ENCODE peak calls at places on chromosomes 5 and 9, in ten cellular contexts. T is transverse colon; X is BE2C; L is HS-5; C is stimulated activated CD4-positive, alpha-beta T cell treated with anti-CD3 and anti-CD28 coated beads, Interleukin-15, amount 100 ng/mL, for 24 hours; K is activated CD8-positive, alpha-beta memory T cell treated with anti-CD3 and anti-CD28 coated beads, Interleukin-2, amount 10 ng/mL, durations not matched to agents 7 days and 5 days; F is NCI-H2081; U is non-pigmented ciliary epithelial cell; W is psoas muscle; Z is cardiac muscle cell. E is an unnamed sample.

GRCh38 chr5:111135946-111136345 is 43.8 kb downstream of the WDR36 start:
- DNase-seq in T (no peak), X (no peak), L (peak; percentile 56), C (no peak), K (no peak), F (no peak), U (no peak), W (no peak), Z (no peak), E (no peak)

GRCh38 chr9:78167356-78167755 is 68.5 kb upstream of the CEP78 start:
- DNase-seq in T (peak; percentile 28), X (no peak), L (no peak), C (no peak), K (no peak), F (peak; percentile 3), U (no peak), W (no peak), Z (no peak), E (no peak)

GRCh38 chr5:57221049-57221568 is 47.2 kb downstream of the GPBP1 start:
- DNase-seq in T (no peak), X (no peak), L (peak; percentile 43), C (no peak), K (no peak), F (peak; percentile 36), U (no peak), W (no peak), Z (peak; percentile 63), E (no peak)

GRCh38 chr9:126375386-126375785 is 48.8 kb downstream of the MVB12B start:
- DNase-seq in T (peak; percentile 38), X (peak; percentile 45), L (no peak), C (no peak), K (no peak), F (no peak), U (no peak), W (no peak), Z (no peak), E (no peak)

GRCh38 chr5:98121036-98121936 is 652.2 kb upstream of the RGMB start:
- DNase-seq in T (no peak), X (no peak), L (no peak), C (no peak), K (no peak), F (no peak), U (no peak), W (no peak), Z (no peak), E (no peak)

GRCh38 chr5:127899214-127899610 is 184.4 kb upstream of the SLC12A2 start:
- DNase-seq in T (no peak), X (no peak), L (no peak), C (no peak), K (no peak), F (no peak), U (no peak), W (no peak), Z (no peak), E (no peak)

GRCh38 chr5:39650234-39650816 is 225.5 kb upstream of the DAB2 start:
- DNase-seq in T (no peak), X (no peak), L (no peak), C (no peak), K (no peak), F (no peak), U (no peak), W (no peak), Z (no peak), E (no peak)

GRCh38 chr5:589588-589987 is 22.6 kb upstream of the CEP72 start:
- DNase-seq in T (no peak), X (no peak), L (no peak), C (no peak), K (no peak), F (no peak), U (no peak), W (no peak), Z (no peak), E (no peak)

GRCh38 chr9:110217656-110218099 is 9.7 kb upstream of the C9orf152 start:
- DNase-seq in T (no peak), X (no peak), L (peak; percentile 31), C (no peak), K (no peak), F (peak; percentile 46), U (no peak), W (no peak), Z (peak; percentile 45), E (no peak)

GRCh38 chr5:132491368-132492364 is 1.1 kb upstream of the IRF1 start:
- DNase-seq in T (peak; percentile 48), X (no peak), L (no peak), C (peak; percentile 38), K (peak; percentile 73), F (no peak), U (no peak), W (no peak), Z (no peak), E (peak; percentile 12)

GRCh38 chr5:52007230-52007858 is 624.1 kb downstream of the ISL1 start:
- DNase-seq in T (no peak), X (peak; percentile 61), L (peak; percentile 16), C (no peak), K (no peak), F (peak; percentile 84), U (no peak), W (no peak), Z (peak; percentile 67), E (no peak)

GRCh38 chr9:112175796-112176315 is 759 bp upstream of the SUSD1 start:
- DNase-seq in T (no peak), X (no peak), L (no peak), C (peak; percentile 11), K (no peak), F (no peak), U (no peak), W (no peak), Z (no peak), E (no peak)

GRCh38 chr5:132000677-132001453 is 10.6 kb downstream of the ACSL6 start:
- DNase-seq in T (peak; percentile 25), X (no peak), L (no peak), C (peak; percentile 39), K (peak; percentile 87), F (no peak), U (no peak), W (no peak), Z (no peak), E (peak; percentile 48)

GRCh38 chr5:172450861-172451695 is 3.2 kb downstream of the SH3PXD2B start:
- DNase-seq in T (peak; percentile 38), X (peak; percentile 52), L (no peak), C (peak; percentile 69), K (peak; percentile 54), F (peak; percentile 15), U (no peak), W (peak; percentile 47), Z (peak; percentile 83), E (peak; percentile 18)